ENCODE peak calls at places on chromosomes 1 and 21, in ten cellular contexts. B is dermis blood vessel endothelial cell; P is caudate nucleus; Y is ACHN; M is hepatocyte; X is adrenal gland; T is dermis microvascular lymphatic vessel endothelial cell; H is posterior cingulate gyrus; O is GM12864; G is activated effector memory CD4-positive, alpha-beta T cell treated with Interleukin-2 at 50 U/mL for 16 hours. S is an unnamed sample.

GRCh38 chr1:6795661-6796060 is 10.4 kb downstream of the CAMTA1 start:
- DNase-seq in B (peak), P (no peak), Y (no peak), M (no peak), X (peak), T (peak), H (no peak), O (no peak), G (no peak), S (peak)

GRCh38 chr1:206469933-206470691 is at the start of gene IKBKE:
- DNase-seq in B (peak), P (no peak), Y (peak), M (peak), X (peak), T (peak), H (peak), O (peak), G (peak), S (peak)

GRCh38 chr1:221699582-221700519 is 42.0 kb downstream of the DUSP10 start:
- DNase-seq in B (no peak), P (no peak), Y (no peak), M (no peak), X (no peak), T (no peak), H (no peak), O (no peak), G (no peak), S (no peak)

GRCh38 chr1:210272666-210273065 is 40.1 kb downstream of the SERTAD4 start:
- DNase-seq in B (no peak), P (no peak), Y (no peak), M (peak), X (no peak), T (no peak), H (no peak), O (no peak), G (no peak), S (no peak)

GRCh38 chr1:12405325-12406217 is 175.7 kb downstream of the VPS13D start:
- DNase-seq in B (peak), P (no peak), Y (no peak), M (peak), X (no peak), T (peak), H (no peak), O (no peak), G (no peak), S (peak)

GRCh38 chr21:30152792-30153191 is 13.8 kb downstream of the CLDN17 start:
- DNase-seq in B (no peak), P (no peak), Y (no peak), M (no peak), X (no peak), T (no peak), H (no peak), O (no peak), G (no peak), S (no peak)

GRCh38 chr1:28577052-28577678 is 14.9 kb upstream of the RAB42 start:
- DNase-seq in B (no peak), P (no peak), Y (no peak), M (no peak), X (no peak), T (no peak), H (no peak), O (no peak), G (no peak), S (no peak)

GRCh38 chr1:219731771-219732170 is 118.9 kb upstream of the ZC3H11B start:
- DNase-seq in B (no peak), P (no peak), Y (no peak), M (no peak), X (no peak), T (no peak), H (no peak), O (no peak), G (no peak), S (no peak)

GRCh38 chr1:12433323-12434053 is 184.5 kb downstream of the DHRS3 start:
- DNase-seq in B (peak), P (no peak), Y (no peak), M (peak), X (no peak), T (peak), H (no peak), O (no peak), G (no peak), S (peak)

GRCh38 chr1:38025664-38026063 is 13.1 kb downstream of the UTP11 start:
- DNase-seq in B (no peak), P (no peak), Y (no peak), M (no peak), X (no peak), T (no peak), H (no peak), O (no peak), G (no peak), S (no peak)

GRCh38 chr1:33032126-33032869 is 4.4 kb downstream of the AK2 start:
- DNase-seq in B (no peak), P (no peak), Y (no peak), M (no peak), X (no peak), T (no peak), H (no peak), O (no peak), G (no peak), S (no peak)

GRCh38 chr1:182226618-182227017 is 165.0 kb downstream of the GLUL start:
- DNase-seq in B (no peak), P (no peak), Y (no peak), M (no peak), X (no peak), T (no peak), H (no peak), O (no peak), G (no peak), S (no peak)

GRCh38 chr1:77416692-77417450 is 135.1 kb downstream of the AK5 start:
- DNase-seq in B (peak), P (no peak), Y (peak), M (no peak), X (no peak), T (peak), H (no peak), O (no peak), G (no peak), S (peak)

GRCh38 chr1:242522304-242522945 is 2.1 kb downstream of the PLD5 start:
- DNase-seq in B (no peak), P (no peak), Y (no peak), M (no peak), X (no peak), T (no peak), H (no peak), O (no peak), G (no peak), S (no peak)

GRCh38 chr1:89762801-89763648 is 57.8 kb upstream of the LRRC8D start:
- DNase-seq in B (peak), P (peak), Y (peak), M (peak), X (peak), T (peak), H (peak), O (peak), G (peak), S (peak)

GRCh38 chr1:116569776-116570357 is 959 bp downstream of the CD58 start:
- DNase-seq in B (peak), P (no peak), Y (peak), M (peak), X (peak), T (peak), H (peak), O (no peak), G (peak), S (no peak)

GRCh38 chr1:38840281-38840680 is 19.3 kb downstream of the RRAGC start:
- DNase-seq in B (peak), P (no peak), Y (no peak), M (no peak), X (no peak), T (peak), H (no peak), O (no peak), G (no peak), S (peak)

GRCh38 chr1:4698911-4699310 is 44.5 kb downstream of the AJAP1 start:
- DNase-seq in B (no peak), P (no peak), Y (no peak), M (no peak), X (no peak), T (no peak), H (no peak), O (no peak), G (no peak), S (no peak)

GRCh38 chr1:227343727-227344551 is 25.6 kb upstream of the CDC42BPA start:
- DNase-seq in B (peak), P (no peak), Y (peak), M (peak), X (no peak), T (peak), H (no peak), O (no peak), G (no peak), S (peak)

S was measured in endothelial cell of umbilical vein.